ENCODE peak calls at places on chromosome 1, in five cellular contexts. W is NCI-H1436; R is stimulated activated CD8-positive, alpha-beta memory T cell treated with anti-CD3 and anti-CD28 coated beads, Interleukin-15, amount 100 ng/mL, for 1 hour; U is cardiac muscle cell; E is progenitor cell of endocrine pancreas. P is an unnamed sample.

GRCh38 chr1:235304549-235305451 is 23.2 kb downstream of the ARID4B start:
- DNase-seq in W (peak; percentile 15), R (no peak), U (no peak), E (no peak), P (no peak)

GRCh38 chr1:71788113-71788512 is 494.2 kb downstream of the NEGR1 start:
- DNase-seq in W (no peak), R (no peak), U (no peak), E (no peak), P (no peak)

GRCh38 chr1:172117800-172118199 is 276.5 kb downstream of the DNM3 start:
- DNase-seq in W (no peak), R (no peak), U (no peak), E (no peak), P (no peak)

GRCh38 chr1:152188673-152189591 is 29.9 kb upstream of the RPTN start:
- DNase-seq in W (no peak), R (peak; percentile 74), U (no peak), E (no peak), P (peak; percentile 62)

GRCh38 chr1:20281801-20282200 is 8.9 kb upstream of the VWA5B1 start:
- DNase-seq in W (no peak), R (no peak), U (no peak), E (no peak), P (peak; percentile 92)

GRCh38 chr1:52825868-52826267 is 16.7 kb upstream of the ZYG11A start:
- DNase-seq in W (no peak), R (no peak), U (no peak), E (no peak), P (no peak)

GRCh38 chr1:220797044-220797443 is 10.3 kb downstream of the MTARC1 start:
- DNase-seq in W (no peak), R (no peak), U (no peak), E (no peak), P (no peak)

GRCh38 chr1:54358503-54359168 is 47.6 kb downstream of the SSBP3 start:
- DNase-seq in W (no peak), R (no peak), U (no peak), E (no peak), P (no peak)

GRCh38 chr1:206737729-206738222 is 32.8 kb upstream of the IL19 start:
- DNase-seq in W (no peak), R (no peak), U (no peak), E (no peak), P (no peak)

GRCh38 chr1:243745361-243745760 is 104.7 kb downstream of the AKT3 start:
- DNase-seq in W (no peak), R (no peak), U (no peak), E (no peak), P (peak; percentile 72)

GRCh38 chr1:59565611-59566410 is 248.9 kb upstream of the HOOK1 start:
- DNase-seq in W (no peak), R (no peak), U (no peak), E (no peak), P (peak; percentile 72)

GRCh38 chr1:20893931-20894330 is 106.8 kb upstream of the HP1BP3 start:
- DNase-seq in W (no peak), R (no peak), U (no peak), E (no peak), P (no peak)

GRCh38 chr1:207031632-207032258 is 811 bp downstream of the C1orf116 start:
- DNase-seq in W (no peak), R (no peak), U (no peak), E (no peak), P (no peak)

GRCh38 chr1:99599678-99600175 is 46.2 kb upstream of the PALMD start:
- DNase-seq in W (no peak), R (no peak), U (no peak), E (no peak), P (peak; percentile 95)

GRCh38 chr1:108897865-108898720 is 21.3 kb downstream of the GPSM2 start:
- DNase-seq in W (peak; percentile 46), R (no peak), U (peak; percentile 67), E (no peak), P (peak; percentile 62)

GRCh38 chr1:234610582-234611152 is 689 bp upstream of the IRF2BP2 start:
- DNase-seq in W (peak; percentile 92), R (peak; percentile 69), U (peak; percentile 93), E (peak; percentile 76), P (peak; percentile 94)

GRCh38 chr1:34360574-34360973 is 183.9 kb downstream of the C1orf94 start:
- DNase-seq in W (no peak), R (no peak), U (no peak), E (no peak), P (no peak)

GRCh38 chr1:52769346-52770033 is 43.2 kb downstream of the ZYG11B start:
- DNase-seq in W (no peak), R (no peak), U (no peak), E (no peak), P (no peak)

GRCh38 chr1:67342002-67342890 is 34.6 kb downstream of the IL12RB2 start:
- DNase-seq in W (no peak), R (no peak), U (no peak), E (no peak), P (no peak)

GRCh38 chr1:6861075-6861724 is 75.9 kb downstream of the CAMTA1 start:
- DNase-seq in W (no peak), R (no peak), U (no peak), E (no peak), P (no peak)

GRCh38 chr1:197210426-197210825 is 57.6 kb upstream of the CRB1 start:
- DNase-seq in W (no peak), R (no peak), U (no peak), E (no peak), P (no peak)

GRCh38 chr1:39642796-39643195 is 3.4 kb upstream of the HEYL start:
- DNase-seq in W (no peak), R (no peak), U (no peak), E (no peak), P (peak; percentile 80)

GRCh38 chr1:228379666-228380065 is 27.0 kb downstream of the TRIM11 start:
- DNase-seq in W (no peak), R (no peak), U (no peak), E (no peak), P (no peak)

GRCh38 chr1:15923241-15923640 is 52.7 kb downstream of the ZBTB17 start:
- DNase-seq in W (no peak), R (no peak), U (no peak), E (no peak), P (peak; percentile 73)

GRCh38 chr1:203126151-203126865 is 1.2 kb upstream of the ADORA1 start:
- DNase-seq in W (no peak), R (no peak), U (peak; percentile 57), E (no peak), P (peak; percentile 49)

GRCh38 chr1:1013922-1014617 is 773 bp downstream of the ISG15 start:
- DNase-seq in W (peak; percentile 59), R (no peak), U (no peak), E (peak; percentile 10), P (peak; percentile 56)

GRCh38 chr1:200917291-200917817 is 22.7 kb downstream of the INAVA start:
- DNase-seq in W (no peak), R (no peak), U (peak; percentile 81), E (no peak), P (no peak)

GRCh38 chr1:242467556-242468145 is 56.8 kb downstream of the PLD5 start:
- DNase-seq in W (peak; percentile 66), R (no peak), U (peak; percentile 70), E (peak; percentile 24), P (peak; percentile 17)

GRCh38 chr1:46523556-46524443 is 27.6 kb downstream of the KNCN start:
- DNase-seq in W (no peak), R (no peak), U (no peak), E (no peak), P (no peak)

GRCh38 chr1:206563367-206563953 is 48.8 kb downstream of the EIF2D start:
- DNase-seq in W (no peak), R (no peak), U (no peak), E (no peak), P (peak; percentile 12)

GRCh38 chr1:83849191-83850061 is 149.5 kb downstream of the TTLL7 start:
- DNase-seq in W (no peak), R (no peak), U (no peak), E (no peak), P (no peak)

GRCh38 chr1:24111264-24111997 is 504 bp downstream of the MYOM3 start:
- DNase-seq in W (no peak), R (no peak), U (no peak), E (no peak), P (no peak)

GRCh38 chr1:203557390-203557789 is 63.4 kb downstream of the OPTC start:
- DNase-seq in W (no peak), R (no peak), U (no peak), E (no peak), P (peak; percentile 94)

GRCh38 chr1:93675931-93676330 is 5.7 kb downstream of the BCAR3 start:
- DNase-seq in W (no peak), R (no peak), U (no peak), E (no peak), P (no peak)

GRCh38 chr1:82091729-82092128 is 291.0 kb downstream of the ADGRL2 start:
- DNase-seq in W (no peak), R (no peak), U (no peak), E (no peak), P (no peak)

GRCh38 chr1:240164742-240165141 is 73.1 kb downstream of the FMN2 start:
- DNase-seq in W (no peak), R (no peak), U (no peak), E (no peak), P (no peak)

GRCh38 chr1:163875214-163875926 is 553.6 kb downstream of the NUF2 start:
- DNase-seq in W (peak; percentile 70), R (no peak), U (no peak), E (no peak), P (peak; percentile 84)

GRCh38 chr1:116724765-116725375 is 29.4 kb upstream of the CD2 start:
- DNase-seq in W (peak; percentile 49), R (peak; percentile 73), U (peak; percentile 77), E (peak; percentile 40), P (peak; percentile 55)

GRCh38 chr1:1889090-1889750 is 1.7 kb downstream of the GNB1 start:
- DNase-seq in W (no peak), R (no peak), U (no peak), E (no peak), P (no peak)

GRCh38 chr1:34787461-34788420 is 5.1 kb upstream of the GJA4 start:
- DNase-seq in W (no peak), R (no peak), U (no peak), E (no peak), P (peak; percentile 49)